ENCODE peak calls at places on chromosomes 4 and X, in six cellular contexts. P, O, S, M, H and I are unnamed samples.

GRCh38 chrX:80792205-80792604 is 17.5 kb downstream of the BRWD3 start:
- DNase-seq in S (no peak), H (no peak), M (no peak), O (no peak), P (no peak), I (no peak)

GRCh38 chrX:13793897-13794296 is 23.0 kb downstream of the GPM6B start:
- DNase-seq in M (no peak), S (no peak), O (no peak), P (no peak), H (no peak), I (no peak)

GRCh38 chr4:129062580-129062979 is 30.8 kb downstream of the SCLT1 start:
- DNase-seq in S (no peak), M (no peak), P (no peak), H (no peak), O (no peak), I (no peak)

GRCh38 chr4:185679523-185679922 is 132.5 kb downstream of the SORBS2 start:
- DNase-seq in H (no peak), P (no peak), O (no peak), S (no peak), M (no peak), I (no peak)

GRCh38 chrX:15911729-15912550 is 57.3 kb upstream of the AP1S2 start:
- DNase-seq in O (no peak), M (no peak), S (peak; percentile 12), P (no peak), H (no peak), I (no peak)

GRCh38 chrX:65463550-65463949 is 71.0 kb downstream of the LAS1L start:
- DNase-seq in H (no peak), M (no peak), S (no peak), O (no peak), P (no peak), I (no peak)

GRCh38 chr4:54231419-54232150 is 2.5 kb downstream of the PDGFRA start:
- DNase-seq in M (no peak), P (no peak), S (no peak), O (peak; percentile 86), H (no peak), I (no peak)

GRCh38 chr4:83282049-83282535 is 2.5 kb downstream of the COQ2 start:
- DNase-seq in H (peak; percentile 48), P (peak; percentile 5), S (peak; percentile 50), O (no peak), M (no peak), I (no peak)

GRCh38 chr4:14787894-14788293 is 214.4 kb upstream of the CPEB2 start:
- DNase-seq in P (no peak), M (no peak), H (peak; percentile 14), O (no peak), S (no peak), I (no peak)

GRCh38 chr4:117331817-117332216 is 246.4 kb upstream of the TRAM1L1 start:
- DNase-seq in M (no peak), P (no peak), S (no peak), H (no peak), O (no peak), I (no peak)

GRCh38 chr4:159764343-159764952 is 661.6 kb downstream of the RAPGEF2 start:
- DNase-seq in P (peak; percentile 1), H (no peak), O (no peak), S (peak; percentile 22), M (no peak), I (peak; percentile 6)

GRCh38 chr4:147138171-147138570 is 192.5 kb upstream of the TTC29 start:
- DNase-seq in S (no peak), H (no peak), M (no peak), P (no peak), O (no peak), I (no peak)

GRCh38 chrX:149511081-149511480 is 6.0 kb upstream of the IDS start:
- DNase-seq in O (no peak), S (no peak), P (no peak), M (no peak), H (no peak), I (no peak)

GRCh38 chr4:10063544-10064300 is 42.4 kb upstream of the SLC2A9 start:
- DNase-seq in P (no peak), O (no peak), S (peak; percentile 74), H (no peak), M (no peak), I (peak; percentile 9)

GRCh38 chr4:185283723-185284122 is 74.3 kb downstream of the SNX25 start:
- DNase-seq in S (no peak), P (no peak), H (no peak), O (no peak), M (no peak), I (no peak)

GRCh38 chr4:127965803-127966175 is 583 bp downstream of the ABHD18 start:
- DNase-seq in P (peak; percentile 54), S (peak; percentile 40), H (peak; percentile 17), M (peak; percentile 30), O (peak; percentile 90), I (no peak)

GRCh38 chr4:15479089-15479912 is 9.6 kb downstream of the CC2D2A start:
- DNase-seq in P (peak; percentile 57), M (no peak), S (peak; percentile 40), O (peak; percentile 13), H (peak; percentile 29), I (peak; percentile 89)

GRCh38 chr4:54662123-54662522 is 4.4 kb downstream of the KIT start:
- DNase-seq in M (no peak), S (no peak), O (no peak), H (no peak), P (no peak), I (no peak)